ENCODE peak calls at places on chromosome X, in five cellular contexts. T is naive thymus-derived CD4-positive, alpha-beta T cell; R is dorsolateral prefrontal cortex; I is vagina; J is ascending aorta. A is an unnamed sample.

GRCh38 chrX:110675866-110676265 is 119.8 kb downstream of the CHRDL1 start:
- DNase-seq in T (no peak), I (no peak), R (no peak), J (no peak), A (no peak)

GRCh38 chrX:123797543-123798447 is 62.1 kb upstream of the XIAP start:
- DNase-seq in T (no peak), R (no peak), I (no peak), J (no peak), A (no peak)

GRCh38 chrX:3712080-3712869 is 1.2 kb downstream of the PRKX start:
- DNase-seq in J (no peak), I (no peak), T (no peak), R (no peak), A (no peak)

GRCh38 chrX:298993-299392 is 17.8 kb downstream of the PLCXD1 start:
- DNase-seq in T (no peak), J (no peak), R (no peak), I (no peak), A (no peak)

GRCh38 chrX:48794993-48795501 is 6.8 kb upstream of the HDAC6 start:
- DNase-seq in T (no peak), I (no peak), J (no peak), R (no peak), A (no peak)

GRCh38 chrX:19799319-19800182 is 87.8 kb downstream of the SH3KBP1 start:
- DNase-seq in R (no peak), T (peak), I (no peak), J (no peak), A (no peak)

GRCh38 chrX:108399427-108400165 is 38.6 kb downstream of the COL4A6 start:
- DNase-seq in T (no peak), I (no peak), J (no peak), R (no peak), A (no peak)

GRCh38 chrX:135596495-135596894 is 76.0 kb downstream of the INTS6L start:
- DNase-seq in T (peak), I (no peak), R (no peak), J (no peak), A (no peak)

GRCh38 chrX:126448681-126449080 is 103.9 kb downstream of the DCAF12L1 start:
- DNase-seq in T (no peak), R (no peak), J (no peak), I (no peak), A (no peak)

GRCh38 chrX:118745570-118745969 is 18.2 kb downstream of the IL13RA1 start:
- DNase-seq in T (no peak), J (no peak), I (no peak), R (no peak), A (no peak)

GRCh38 chrX:134933911-134934310 is 56.9 kb upstream of the SMIM10 start:
- DNase-seq in J (peak), R (no peak), I (no peak), T (no peak), A (no peak)

GRCh38 chrX:3728454-3728853 is 15.0 kb upstream of the PRKX start:
- DNase-seq in J (no peak), R (no peak), T (no peak), I (no peak), A (no peak)

GRCh38 chrX:20620301-20620700 is 353.6 kb upstream of the RPS6KA3 start:
- DNase-seq in J (no peak), R (no peak), I (no peak), T (no peak), A (no peak)

GRCh38 chrX:537156-537555 is 93.4 kb upstream of the SHOX start:
- DNase-seq in T (no peak), I (no peak), J (no peak), R (no peak), A (no peak)

A was measured in anterior cingulate cortex.